ENCODE peak calls at places on chromosomes 3 and 15, in eight cellular contexts. One of them, this sample, is unnamed.

GRCh38 chr15:86079491-86080266 is at the start of gene AGBL1:
- DNase-seq in Calu3: no peak
- DNase-seq in cardiac muscle cell: no peak
- DNase-seq in left ventricle myocardium inferior: no peak
- DNase-seq in OCI-LY7: no peak
- DNase-seq in bronchial epithelial cell: no peak
- DNase-seq in pancreas: no peak
- DNase-seq in BJ: no peak
- DNase-seq in this sample: no peak

GRCh38 chr3:72131899-72132298 is 347.0 kb upstream of the PROK2 start:
- DNase-seq in Calu3: no peak
- DNase-seq in cardiac muscle cell: no peak
- DNase-seq in left ventricle myocardium inferior: no peak
- DNase-seq in OCI-LY7: no peak
- DNase-seq in bronchial epithelial cell: no peak
- DNase-seq in pancreas: no peak
- DNase-seq in BJ: no peak
- DNase-seq in this sample: no peak

GRCh38 chr15:47186071-47186470 is 531.2 kb upstream of the SEMA6D start:
- DNase-seq in Calu3: no peak
- DNase-seq in cardiac muscle cell: peak
- DNase-seq in left ventricle myocardium inferior: no peak
- DNase-seq in OCI-LY7: no peak
- DNase-seq in bronchial epithelial cell: no peak
- DNase-seq in pancreas: no peak
- DNase-seq in BJ: no peak
- DNase-seq in this sample: no peak

GRCh38 chr3:11717768-11718581 is 74.3 kb upstream of the VGLL4 start:
- DNase-seq in Calu3: no peak
- DNase-seq in cardiac muscle cell: peak
- DNase-seq in left ventricle myocardium inferior: no peak
- DNase-seq in OCI-LY7: peak
- DNase-seq in bronchial epithelial cell: peak
- DNase-seq in pancreas: peak
- DNase-seq in BJ: no peak
- DNase-seq in this sample: peak

GRCh38 chr3:48952510-48953118 is 34.0 kb downstream of the ARIH2 start:
- DNase-seq in Calu3: peak
- DNase-seq in cardiac muscle cell: peak
- DNase-seq in left ventricle myocardium inferior: no peak
- DNase-seq in OCI-LY7: peak
- DNase-seq in bronchial epithelial cell: peak
- DNase-seq in pancreas: peak
- DNase-seq in BJ: no peak
- DNase-seq in this sample: peak

GRCh38 chr3:182693723-182694122 is 99.6 kb upstream of the ATP11B start:
- DNase-seq in Calu3: no peak
- DNase-seq in cardiac muscle cell: no peak
- DNase-seq in left ventricle myocardium inferior: no peak
- DNase-seq in OCI-LY7: no peak
- DNase-seq in bronchial epithelial cell: no peak
- DNase-seq in pancreas: no peak
- DNase-seq in BJ: no peak
- DNase-seq in this sample: no peak

GRCh38 chr15:66004618-66005262 is 135.4 kb downstream of the RAB11A start:
- DNase-seq in Calu3: peak
- DNase-seq in cardiac muscle cell: peak
- DNase-seq in left ventricle myocardium inferior: no peak
- DNase-seq in OCI-LY7: peak
- DNase-seq in bronchial epithelial cell: peak
- DNase-seq in pancreas: peak
- DNase-seq in BJ: no peak
- DNase-seq in this sample: peak

GRCh38 chr3:20154928-20155327 is 31.1 kb downstream of the SGO1 start:
- DNase-seq in Calu3: no peak
- DNase-seq in cardiac muscle cell: no peak
- DNase-seq in left ventricle myocardium inferior: no peak
- DNase-seq in OCI-LY7: no peak
- DNase-seq in bronchial epithelial cell: peak
- DNase-seq in pancreas: no peak
- DNase-seq in BJ: no peak
- DNase-seq in this sample: no peak

GRCh38 chr3:41932511-41932910 is 29.4 kb downstream of the ULK4 start:
- DNase-seq in Calu3: no peak
- DNase-seq in cardiac muscle cell: no peak
- DNase-seq in left ventricle myocardium inferior: no peak
- DNase-seq in OCI-LY7: no peak
- DNase-seq in bronchial epithelial cell: no peak
- DNase-seq in pancreas: no peak
- DNase-seq in BJ: no peak
- DNase-seq in this sample: peak

GRCh38 chr15:74525946-74526345 is 15.1 kb upstream of the ARID3B start:
- DNase-seq in Calu3: peak
- DNase-seq in cardiac muscle cell: no peak
- DNase-seq in left ventricle myocardium inferior: no peak
- DNase-seq in OCI-LY7: no peak
- DNase-seq in bronchial epithelial cell: peak
- DNase-seq in pancreas: no peak
- DNase-seq in BJ: no peak
- DNase-seq in this sample: peak

GRCh38 chr3:130950641-130951040 is 56.8 kb downstream of the ATP2C1 start:
- DNase-seq in Calu3: no peak
- DNase-seq in cardiac muscle cell: no peak
- DNase-seq in left ventricle myocardium inferior: no peak
- DNase-seq in OCI-LY7: no peak
- DNase-seq in bronchial epithelial cell: no peak
- DNase-seq in pancreas: no peak
- DNase-seq in BJ: no peak
- DNase-seq in this sample: no peak

GRCh38 chr3:42010530-42010929 is 48.6 kb upstream of the ULK4 start:
- DNase-seq in Calu3: no peak
- DNase-seq in cardiac muscle cell: no peak
- DNase-seq in left ventricle myocardium inferior: no peak
- DNase-seq in OCI-LY7: no peak
- DNase-seq in bronchial epithelial cell: no peak
- DNase-seq in pancreas: no peak
- DNase-seq in BJ: no peak
- DNase-seq in this sample: no peak

GRCh38 chr3:177882124-177882648 is 654.0 kb upstream of the KCNMB2 start:
- DNase-seq in Calu3: no peak
- DNase-seq in cardiac muscle cell: no peak
- DNase-seq in left ventricle myocardium inferior: no peak
- DNase-seq in OCI-LY7: no peak
- DNase-seq in bronchial epithelial cell: no peak
- DNase-seq in pancreas: no peak
- DNase-seq in BJ: no peak
- DNase-seq in this sample: no peak
- TF ChIP-seq CTCF in Calu3: no peak
- TF ChIP-seq CTCF in cardiac muscle cell: no peak
- TF ChIP-seq CTCF in left ventricle myocardium inferior: no peak
- TF ChIP-seq CTCF in OCI-LY7: no peak
- TF ChIP-seq CTCF in bronchial epithelial cell: no peak
- TF ChIP-seq CTCF in pancreas: no peak
- TF ChIP-seq CTCF in BJ: no peak
- TF ChIP-seq CTCF in this sample: no peak

GRCh38 chr15:92954578-92954977 is 54.5 kb downstream of the CHD2 start:
- DNase-seq in Calu3: peak
- DNase-seq in cardiac muscle cell: peak
- DNase-seq in left ventricle myocardium inferior: no peak
- DNase-seq in OCI-LY7: peak
- DNase-seq in bronchial epithelial cell: no peak
- DNase-seq in pancreas: no peak
- DNase-seq in BJ: no peak
- DNase-seq in this sample: peak
- TF ChIP-seq CTCF in Calu3: peak
- TF ChIP-seq CTCF in cardiac muscle cell: peak
- TF ChIP-seq CTCF in left ventricle myocardium inferior: no peak
- TF ChIP-seq CTCF in OCI-LY7: peak
- TF ChIP-seq CTCF in bronchial epithelial cell: peak
- TF ChIP-seq CTCF in pancreas: no peak
- TF ChIP-seq CTCF in BJ: peak
- TF ChIP-seq CTCF in this sample: peak

DNA sequence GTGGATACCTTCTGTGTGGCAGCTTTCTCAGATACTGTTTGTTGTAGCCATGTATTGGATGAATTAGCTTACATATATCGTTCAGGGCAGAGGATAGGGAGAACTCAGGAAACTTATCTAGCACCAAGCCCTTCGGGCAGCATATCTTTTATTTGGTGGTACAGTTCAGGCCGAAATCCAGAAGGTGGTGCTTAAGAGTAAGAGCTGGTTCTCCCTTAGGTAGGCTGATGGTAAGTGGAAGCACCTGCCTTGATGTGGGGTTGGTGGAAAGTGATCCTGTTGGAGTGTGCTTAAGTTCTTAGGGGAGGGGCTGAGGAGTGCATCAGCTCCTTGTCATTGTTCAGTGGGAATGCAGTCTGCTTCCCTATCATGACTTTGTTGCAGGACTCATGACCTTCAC is 187.5 kb downstream of the DOCK3 start:
- DNase-seq in Calu3: no peak
- DNase-seq in cardiac muscle cell: no peak
- DNase-seq in left ventricle myocardium inferior: no peak
- DNase-seq in OCI-LY7: no peak
- DNase-seq in bronchial epithelial cell: no peak
- DNase-seq in pancreas: no peak
- DNase-seq in BJ: no peak
- DNase-seq in this sample: peak
- TF ChIP-seq CTCF in Calu3: no peak
- TF ChIP-seq CTCF in cardiac muscle cell: no peak
- TF ChIP-seq CTCF in left ventricle myocardium inferior: no peak
- TF ChIP-seq CTCF in OCI-LY7: peak
- TF ChIP-seq CTCF in bronchial epithelial cell: no peak
- TF ChIP-seq CTCF in pancreas: no peak
- TF ChIP-seq CTCF in BJ: no peak
- TF ChIP-seq CTCF in this sample: no peak

GRCh38 chr15:72796210-72796514 is 12.6 kb upstream of the ADPGK start:
- DNase-seq in Calu3: no peak
- DNase-seq in cardiac muscle cell: no peak
- DNase-seq in left ventricle myocardium inferior: no peak
- DNase-seq in OCI-LY7: no peak
- DNase-seq in bronchial epithelial cell: no peak
- DNase-seq in pancreas: no peak
- DNase-seq in BJ: no peak
- DNase-seq in this sample: no peak
- TF ChIP-seq CTCF in Calu3: no peak
- TF ChIP-seq CTCF in cardiac muscle cell: no peak
- TF ChIP-seq CTCF in left ventricle myocardium inferior: no peak
- TF ChIP-seq CTCF in OCI-LY7: no peak
- TF ChIP-seq CTCF in bronchial epithelial cell: no peak
- TF ChIP-seq CTCF in pancreas: no peak
- TF ChIP-seq CTCF in BJ: no peak
- TF ChIP-seq CTCF in this sample: no peak

GRCh38 chr3:30477149-30477921 is 129.1 kb upstream of the TGFBR2 start:
- DNase-seq in Calu3: no peak
- DNase-seq in cardiac muscle cell: no peak
- DNase-seq in left ventricle myocardium inferior: no peak
- DNase-seq in OCI-LY7: no peak
- DNase-seq in bronchial epithelial cell: no peak
- DNase-seq in pancreas: no peak
- DNase-seq in BJ: no peak
- DNase-seq in this sample: no peak

GRCh38 chr3:30473374-30474051 is 132.9 kb upstream of the TGFBR2 start:
- DNase-seq in Calu3: no peak
- DNase-seq in cardiac muscle cell: no peak
- DNase-seq in left ventricle myocardium inferior: peak
- DNase-seq in OCI-LY7: no peak
- DNase-seq in bronchial epithelial cell: peak
- DNase-seq in pancreas: no peak
- DNase-seq in BJ: no peak
- DNase-seq in this sample: peak

GRCh38 chr3:30476373-30477082 is 129.9 kb upstream of the TGFBR2 start:
- DNase-seq in Calu3: no peak
- DNase-seq in cardiac muscle cell: no peak
- DNase-seq in left ventricle myocardium inferior: no peak
- DNase-seq in OCI-LY7: no peak
- DNase-seq in bronchial epithelial cell: peak
- DNase-seq in pancreas: no peak
- DNase-seq in BJ: no peak
- DNase-seq in this sample: peak

GRCh38 chr3:30475809-30476178 is 130.6 kb upstream of the TGFBR2 start:
- DNase-seq in Calu3: no peak
- DNase-seq in cardiac muscle cell: no peak
- DNase-seq in left ventricle myocardium inferior: no peak
- DNase-seq in OCI-LY7: no peak
- DNase-seq in bronchial epithelial cell: no peak
- DNase-seq in pancreas: no peak
- DNase-seq in BJ: no peak
- DNase-seq in this sample: no peak

GRCh38 chr3:30475038-30475808 is 131.2 kb upstream of the TGFBR2 start:
- DNase-seq in Calu3: no peak
- DNase-seq in cardiac muscle cell: no peak
- DNase-seq in left ventricle myocardium inferior: no peak
- DNase-seq in OCI-LY7: no peak
- DNase-seq in bronchial epithelial cell: peak
- DNase-seq in pancreas: no peak
- DNase-seq in BJ: no peak
- DNase-seq in this sample: no peak
- TF ChIP-seq CTCF in Calu3: no peak
- TF ChIP-seq CTCF in cardiac muscle cell: no peak
- TF ChIP-seq CTCF in left ventricle myocardium inferior: no peak
- TF ChIP-seq CTCF in OCI-LY7: no peak
- TF ChIP-seq CTCF in bronchial epithelial cell: no peak
- TF ChIP-seq CTCF in pancreas: no peak
- TF ChIP-seq CTCF in BJ: no peak
- TF ChIP-seq CTCF in this sample: no peak

This sample was measured in MCF 10A.